ENCODE peak calls at places on chromosomes 5 and 9, in five cellular contexts. Q, D, N, H and J are unnamed samples.

GRCh38 chr9:119020284-119020683 is 349.0 kb downstream of the BRINP1 start:
- DNase-seq in N (no peak), Q (no peak), H (no peak), D (no peak), J (no peak)

GRCh38 chr9:38073882-38074281 is 4.9 kb upstream of the SHB start:
- DNase-seq in N (no peak), H (no peak), D (no peak), Q (no peak), J (no peak)

GRCh38 chr5:179231309-179231708 is 114.0 kb downstream of the ADAMTS2 start:
- DNase-seq in Q (no peak), N (peak), D (no peak), H (no peak), J (no peak)

GRCh38 chr5:160363661-160364060 is 6.8 kb downstream of the C1QTNF2 start:
- DNase-seq in Q (no peak), D (no peak), H (no peak), N (no peak), J (no peak)

GRCh38 chr5:2752059-2752874 is 790 bp upstream of the IRX2 start:
- DNase-seq in N (peak), Q (no peak), H (no peak), D (no peak), J (no peak)

GRCh38 chr9:98805506-98806272 is 1.8 kb upstream of the GALNT12 start:
- DNase-seq in Q (peak), D (peak), N (no peak), H (no peak), J (no peak)

GRCh38 chr9:86077286-86077685 is 22.1 kb downstream of the GOLM1 start:
- DNase-seq in Q (no peak), H (no peak), D (no peak), N (no peak), J (no peak)

GRCh38 chr5:96733771-96734498 is 71.8 kb downstream of the CAST start:
- DNase-seq in N (peak), H (no peak), Q (peak), D (no peak), J (no peak)

GRCh38 chr5:15798006-15798405 is 298.0 kb downstream of the FBXL7 start:
- DNase-seq in D (peak), H (no peak), N (no peak), Q (no peak), J (no peak)

GRCh38 chr9:96612105-96612965 is 7.3 kb downstream of the CDC14B start:
- DNase-seq in H (peak), D (peak), N (no peak), Q (peak), J (no peak)

GRCh38 chr5:160537940-160538339 is 116.3 kb downstream of the PTTG1 start:
- DNase-seq in N (no peak), D (no peak), H (no peak), Q (no peak), J (no peak)

GRCh38 chr9:94900222-94901018 is 173.9 kb downstream of the AOPEP start:
- DNase-seq in Q (no peak), N (no peak), H (no peak), D (peak), J (no peak)

GRCh38 chr5:17000296-17000939 is 64.3 kb upstream of the MYO10 start:
- DNase-seq in H (no peak), Q (no peak), N (no peak), D (peak), J (no peak)

DNA sequence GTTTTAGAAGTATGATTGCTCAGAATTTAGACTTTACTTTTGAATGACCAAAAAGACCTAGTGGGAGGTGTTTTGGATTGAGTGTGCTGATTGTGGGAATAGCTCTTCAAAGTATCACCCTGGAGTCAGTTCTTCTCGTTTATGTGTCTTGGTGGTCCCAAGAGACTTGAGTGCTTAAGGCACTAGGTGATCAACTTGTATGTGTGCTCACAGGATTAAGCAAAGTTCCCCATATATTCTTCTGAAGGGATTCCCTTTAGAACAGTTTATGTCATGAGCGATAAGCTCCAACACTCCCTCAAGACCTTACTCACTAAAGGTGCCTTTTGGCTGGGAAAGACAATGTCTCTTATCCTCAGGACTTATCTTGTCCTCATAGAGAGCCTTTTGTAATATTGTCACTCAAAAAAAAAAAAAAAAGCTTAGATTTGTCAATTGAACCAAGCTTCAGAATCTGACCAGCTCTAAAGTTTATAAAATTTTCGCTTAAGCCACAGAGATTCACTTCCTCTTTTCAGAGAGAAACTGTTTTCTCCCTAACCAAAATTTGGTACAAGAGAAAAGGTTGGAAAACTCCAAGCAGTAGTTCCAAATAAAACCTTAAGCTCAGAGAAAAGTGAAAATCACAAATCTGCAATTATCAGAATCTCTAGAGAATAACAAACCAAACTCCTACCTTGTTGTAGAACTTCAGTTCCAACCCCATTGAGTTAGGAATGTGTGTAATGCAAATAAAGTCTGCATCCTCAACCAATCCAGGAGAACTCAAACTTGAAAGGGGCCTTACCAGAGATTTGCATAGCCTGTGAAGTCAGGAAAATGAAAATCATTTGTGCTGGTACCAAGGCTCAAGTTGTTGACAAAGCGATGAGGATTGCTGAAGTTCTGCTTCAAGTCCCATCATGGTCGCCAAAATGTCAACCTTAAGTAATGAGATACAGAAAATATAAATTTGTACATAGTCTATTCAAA is 40.0 kb upstream of the PDZD2 start:
- DNase-seq in H (no peak), N (no peak), D (no peak), Q (no peak), J (no peak)
- H3K27ac ChIP-seq in H (no peak), N (no peak), D (no peak), Q (no peak), J (no peak)

DNA sequence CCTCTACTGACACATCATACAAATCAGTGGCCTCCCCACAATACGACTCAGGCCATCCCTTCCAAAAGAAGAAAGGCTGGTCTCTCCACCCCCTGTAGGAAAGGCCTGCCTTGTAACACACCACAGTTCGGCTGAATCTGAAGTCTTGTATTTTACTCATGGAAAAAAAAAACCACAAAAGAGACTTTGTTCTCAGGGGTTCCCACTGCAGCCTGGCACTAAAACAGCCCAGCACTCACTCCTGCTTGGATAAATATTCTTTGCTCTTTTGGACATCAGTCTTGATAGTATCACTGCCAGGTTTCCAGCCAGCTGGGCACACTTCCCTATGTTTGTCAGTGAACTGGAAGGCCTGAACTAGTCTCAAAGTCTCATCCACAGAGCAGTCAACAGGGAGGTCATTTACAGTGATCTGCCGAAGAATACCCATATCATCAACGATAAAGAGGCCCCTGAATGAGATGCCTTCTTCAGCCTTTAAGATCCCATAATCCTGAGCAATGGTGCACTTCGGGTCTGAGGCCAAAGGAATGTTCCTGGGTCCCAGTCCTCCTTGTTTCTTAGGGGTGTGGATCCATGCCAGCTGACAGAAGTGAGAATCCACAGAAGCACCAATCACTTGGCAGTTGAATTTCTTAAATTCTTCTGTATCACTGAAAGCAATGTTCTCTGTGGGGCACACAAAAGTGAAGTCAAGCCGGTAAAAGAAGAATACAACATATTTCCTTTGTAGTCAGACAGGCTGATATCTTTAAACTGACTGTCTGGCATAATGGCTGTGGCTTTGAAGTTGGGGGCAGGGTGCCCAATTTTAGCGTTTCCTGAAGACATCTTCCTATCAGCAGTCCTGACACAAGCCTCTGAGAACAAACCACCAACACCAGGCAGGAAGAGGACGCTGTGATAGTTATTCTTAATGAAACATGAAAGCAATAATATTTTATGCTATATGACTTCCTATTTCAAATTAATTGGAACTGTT is 198.1 kb downstream of the LURAP1L start:
- DNase-seq in Q (no peak), D (peak), N (no peak), H (no peak), J (no peak)
- H3K4me3 ChIP-seq in Q (no peak), D (no peak), N (no peak), H (no peak), J (no peak)

GRCh38 chr9:121545148-121545874 is 45.7 kb upstream of the GGTA1 start:
- DNase-seq in Q (no peak), H (no peak), N (no peak), D (no peak), J (no peak)
- H3K27ac ChIP-seq in Q (no peak), H (no peak), N (no peak), D (no peak), J (no peak)

GRCh38 chr9:130002320-130002719 is 40.7 kb downstream of the FNBP1 start:
- DNase-seq in H (no peak), D (no peak), Q (no peak), N (no peak), J (no peak)

GRCh38 chr9:129998491-129999122 is 44.4 kb downstream of the FNBP1 start:
- DNase-seq in N (no peak), Q (no peak), D (no peak), H (no peak), J (no peak)

GRCh38 chr9:129996161-129996849 is 46.7 kb downstream of the FNBP1 start:
- DNase-seq in D (peak), H (no peak), Q (no peak), N (no peak), J (no peak)

GRCh38 chr9:130001185-130001584 is 41.8 kb downstream of the FNBP1 start:
- DNase-seq in N (no peak), D (no peak), Q (no peak), H (no peak), J (no peak)

DNA sequence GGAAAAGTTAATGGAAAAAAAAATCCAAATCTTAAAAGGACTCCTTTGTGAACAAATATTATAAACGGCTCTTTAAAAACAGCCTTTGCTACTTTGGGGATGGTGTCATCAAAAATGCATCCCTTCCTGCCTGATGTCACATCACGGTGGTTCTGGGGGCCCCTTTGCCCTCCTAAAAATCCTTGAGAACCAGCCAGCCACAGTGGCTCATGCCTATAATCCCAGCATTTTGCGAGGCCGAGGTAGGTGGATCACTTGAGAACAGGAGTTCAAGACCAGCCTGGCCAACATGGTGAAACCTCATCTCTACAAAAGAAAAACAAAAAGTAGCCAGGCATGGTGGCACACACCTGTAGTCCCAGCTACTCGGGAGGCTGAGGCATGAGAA is 43.9 kb downstream of the FNBP1 start:
- DNase-seq in Q (no peak), N (no peak), H (no peak), D (no peak), J (no peak)
- H3K4me3 ChIP-seq in Q (no peak), N (no peak), H (no peak), D (no peak), J (no peak)